ENCODE peak calls at places on chromosomes 2 and 18, in six cellular contexts. One of them, this sample, is unnamed.

GRCh38 chr18:9449580-9449979 is 25.7 kb upstream of the RALBP1 start:
- DNase-seq in H54: no peak
- DNase-seq in stromal cell of bone marrow: no peak
- DNase-seq in activated T-cell treated with anti-CD3 and anti-CD28 coated beads, Interleukin-2, amount 50 U/mL, for 4 hours: no peak
- DNase-seq in NCI-H1417: no peak
- DNase-seq in ELF-1: peak
- DNase-seq in this sample: no peak

GRCh38 chr2:61504949-61505348 is 33.2 kb downstream of the XPO1 start:
- DNase-seq in H54: no peak
- DNase-seq in stromal cell of bone marrow: no peak
- DNase-seq in activated T-cell treated with anti-CD3 and anti-CD28 coated beads, Interleukin-2, amount 50 U/mL, for 4 hours: no peak
- DNase-seq in NCI-H1417: no peak
- DNase-seq in ELF-1: no peak
- DNase-seq in this sample: no peak

GRCh38 chr2:43083710-43084698 is 142.4 kb downstream of the ZFP36L2 start:
- DNase-seq in H54: no peak
- DNase-seq in stromal cell of bone marrow: peak
- DNase-seq in activated T-cell treated with anti-CD3 and anti-CD28 coated beads, Interleukin-2, amount 50 U/mL, for 4 hours: no peak
- DNase-seq in NCI-H1417: no peak
- DNase-seq in ELF-1: peak
- DNase-seq in this sample: peak

GRCh38 chr18:55473534-55473933 is 114.5 kb downstream of the TCF4 start:
- DNase-seq in H54: no peak
- DNase-seq in stromal cell of bone marrow: no peak
- DNase-seq in activated T-cell treated with anti-CD3 and anti-CD28 coated beads, Interleukin-2, amount 50 U/mL, for 4 hours: no peak
- DNase-seq in NCI-H1417: no peak
- DNase-seq in ELF-1: no peak
- DNase-seq in this sample: no peak

GRCh38 chr2:18598848-18599484 is 9.6 kb upstream of the NT5C1B start:
- DNase-seq in H54: no peak
- DNase-seq in stromal cell of bone marrow: no peak
- DNase-seq in activated T-cell treated with anti-CD3 and anti-CD28 coated beads, Interleukin-2, amount 50 U/mL, for 4 hours: no peak
- DNase-seq in NCI-H1417: no peak
- DNase-seq in ELF-1: no peak
- DNase-seq in this sample: no peak

GRCh38 chr2:184004945-184005672 is 593.2 kb upstream of the ZNF804A start:
- DNase-seq in H54: no peak
- DNase-seq in stromal cell of bone marrow: no peak
- DNase-seq in activated T-cell treated with anti-CD3 and anti-CD28 coated beads, Interleukin-2, amount 50 U/mL, for 4 hours: no peak
- DNase-seq in NCI-H1417: no peak
- DNase-seq in ELF-1: no peak
- DNase-seq in this sample: no peak

GRCh38 chr18:32730620-32731021 is 42.2 kb downstream of the KLHL14 start:
- DNase-seq in H54: no peak
- DNase-seq in stromal cell of bone marrow: no peak
- DNase-seq in activated T-cell treated with anti-CD3 and anti-CD28 coated beads, Interleukin-2, amount 50 U/mL, for 4 hours: no peak
- DNase-seq in NCI-H1417: peak
- DNase-seq in ELF-1: no peak
- DNase-seq in this sample: no peak

GRCh38 chr2:60365556-60365955 is 187.9 kb downstream of the BCL11A start:
- DNase-seq in H54: no peak
- DNase-seq in stromal cell of bone marrow: no peak
- DNase-seq in activated T-cell treated with anti-CD3 and anti-CD28 coated beads, Interleukin-2, amount 50 U/mL, for 4 hours: no peak
- DNase-seq in NCI-H1417: no peak
- DNase-seq in ELF-1: peak
- DNase-seq in this sample: peak

GRCh38 chr18:8898990-8899389 is 193.6 kb downstream of the MTCL1 start:
- DNase-seq in H54: no peak
- DNase-seq in stromal cell of bone marrow: no peak
- DNase-seq in activated T-cell treated with anti-CD3 and anti-CD28 coated beads, Interleukin-2, amount 50 U/mL, for 4 hours: no peak
- DNase-seq in NCI-H1417: no peak
- DNase-seq in ELF-1: peak
- DNase-seq in this sample: peak

GRCh38 chr2:152322222-152322621 is 12.8 kb upstream of the FMNL2 start:
- DNase-seq in H54: no peak
- DNase-seq in stromal cell of bone marrow: no peak
- DNase-seq in activated T-cell treated with anti-CD3 and anti-CD28 coated beads, Interleukin-2, amount 50 U/mL, for 4 hours: no peak
- DNase-seq in NCI-H1417: no peak
- DNase-seq in ELF-1: no peak
- DNase-seq in this sample: no peak

GRCh38 chr18:45243347-45244095 is 371.8 kb upstream of the SLC14A2 start:
- DNase-seq in H54: no peak
- DNase-seq in stromal cell of bone marrow: no peak
- DNase-seq in activated T-cell treated with anti-CD3 and anti-CD28 coated beads, Interleukin-2, amount 50 U/mL, for 4 hours: no peak
- DNase-seq in NCI-H1417: no peak
- DNase-seq in ELF-1: no peak
- DNase-seq in this sample: no peak

GRCh38 chr18:79458131-79458838 is 62.6 kb downstream of the NFATC1 start:
- DNase-seq in H54: peak
- DNase-seq in stromal cell of bone marrow: peak
- DNase-seq in activated T-cell treated with anti-CD3 and anti-CD28 coated beads, Interleukin-2, amount 50 U/mL, for 4 hours: no peak
- DNase-seq in NCI-H1417: no peak
- DNase-seq in ELF-1: peak
- DNase-seq in this sample: no peak